ENCODE peak calls at places on chromosomes 13 and 19, in four cellular contexts. Y is A549, C is GM12878, H is HepG2. K is an unnamed sample. For H3K4me1, the result is how much of the 10 kb centered on the place peaks cover.

GRCh38 chr13:26377038-26377437 is 123.1 kb downstream of the CDK8 start:
- DNase-seq in Y (peak), C (no peak), H (peak), K (peak)

GRCh38 chr13:28529836-28530235 is 34.9 kb upstream of the FLT1 start:
- DNase-seq in Y (no peak), C (no peak), H (no peak), K (no peak)

GRCh38 chr19:51644636-51645271 is 1.9 kb downstream of the SIGLEC14 start:
- DNase-seq in Y (no peak), C (no peak), H (no peak), K (no peak)

GRCh38 chr13:83216521-83217245 is 665.6 kb downstream of the SLITRK1 start:
- DNase-seq in Y (no peak), C (no peak), H (no peak), K (no peak)

GRCh38 chr19:23283925-23284324 is 33.7 kb upstream of the ZNF724 start:
- DNase-seq in Y (no peak), C (no peak), H (peak), K (peak)

GRCh38 chr19:45469132-45469834 is 1.5 kb downstream of the FOSB start:
- DNase-seq in Y (peak), C (peak), H (peak), K (peak)

GRCh38 chr13:77061362-77061761 is 34.4 kb upstream of the FBXL3 start:
- DNase-seq in Y (no peak), C (no peak), H (peak), K (no peak)

GRCh38 chr19:53903055-53903680 is 5.9 kb upstream of the CACNG7 start:
- DNase-seq in Y (no peak), C (no peak), H (peak), K (no peak)

GRCh38 chr19:58562126-58563033 is 4.0 kb upstream of the UBE2M start:
- DNase-seq in Y (no peak), C (no peak), H (no peak), K (peak)

GRCh38 chr13:111926501-111927180 is 140.3 kb upstream of the SOX1 start:
- DNase-seq in Y (no peak), C (no peak), H (no peak), K (no peak)

GRCh38 chr13:105634059-105634458 is 901.4 kb downstream of the EFNB2 start:
- DNase-seq in Y (no peak), C (no peak), H (no peak), K (no peak)

GRCh38 chr13:59643239-59643865 is 520.4 kb downstream of the DIAPH3 start:
- DNase-seq in Y (no peak), C (no peak), H (peak), K (peak)

GRCh38 chr19:32910094-32910493 is 40.5 kb upstream of the SLC7A9 start:
- DNase-seq in Y (no peak), C (no peak), H (no peak), K (no peak)

GRCh38 chr19:40341601-40342482 is 6.4 kb downstream of the C19orf47 start:
- DNase-seq in Y (no peak), C (no peak), H (no peak), K (no peak)

GRCh38 chr19:44757057-44757734 is 8.7 kb downstream of the BCL3 start:
- DNase-seq in Y (no peak), C (no peak), H (no peak), K (peak)

GRCh38 chr19:36915992-36916830 is at the start of the genes ZNF568 and ZNF829:
- DNase-seq in Y (peak), C (peak), H (peak), K (peak)

GRCh38 chr19:54307389-54307788 is 5.6 kb downstream of the LILRA5 start:
- DNase-seq in Y (no peak), C (no peak), H (no peak), K (no peak)

DNA sequence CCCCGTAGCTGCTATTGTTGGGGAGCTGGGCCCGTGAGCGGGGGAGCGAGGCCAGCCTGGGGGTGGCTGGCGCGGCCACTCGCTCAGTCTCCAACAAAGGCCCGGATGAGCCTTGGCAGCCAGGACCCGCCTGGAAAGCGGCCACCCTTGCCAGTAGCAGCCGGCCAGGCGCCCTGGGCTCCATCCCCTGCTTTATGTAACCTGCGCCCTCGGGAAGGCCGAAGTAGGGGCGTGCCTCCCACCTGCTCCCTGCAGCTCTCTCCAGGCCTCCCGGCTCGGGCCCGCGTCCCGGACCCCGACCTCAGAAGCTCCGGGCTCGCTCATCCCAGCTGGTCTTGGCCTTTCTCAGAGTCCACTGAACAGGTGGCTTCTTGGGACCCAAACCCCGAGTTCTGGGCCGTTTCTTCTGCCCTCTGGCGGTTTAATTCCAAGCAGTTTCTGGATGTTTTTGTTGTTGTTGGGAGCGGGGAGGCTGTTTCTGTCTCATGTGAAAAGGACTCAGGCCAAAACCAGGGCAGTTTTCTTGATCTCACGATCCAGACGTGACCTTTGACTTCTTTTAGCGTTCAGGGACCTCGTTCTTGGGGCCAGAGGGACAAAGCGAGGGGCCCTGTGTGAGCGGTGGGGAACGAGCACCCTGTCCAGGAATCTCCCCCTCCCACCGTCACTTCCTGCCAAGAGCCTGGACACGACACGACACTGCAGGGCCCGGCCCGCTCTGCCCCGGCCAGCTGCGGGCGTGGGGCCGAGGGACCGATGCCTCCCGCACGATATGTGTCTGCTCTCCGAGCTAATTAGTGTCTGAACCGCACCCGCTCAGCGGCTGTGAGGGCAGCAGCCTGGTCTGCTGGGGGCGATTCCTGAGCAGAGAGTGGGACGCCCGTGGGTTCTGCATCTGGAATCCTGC is 1.3 kb downstream of the CDC34 start:
- DNase-seq in Y (peak), C (no peak), H (peak), K (peak)
- TF ChIP-seq PBX3 in Y (no peak), C (no peak), H (no peak), K (no peak)

DNA sequence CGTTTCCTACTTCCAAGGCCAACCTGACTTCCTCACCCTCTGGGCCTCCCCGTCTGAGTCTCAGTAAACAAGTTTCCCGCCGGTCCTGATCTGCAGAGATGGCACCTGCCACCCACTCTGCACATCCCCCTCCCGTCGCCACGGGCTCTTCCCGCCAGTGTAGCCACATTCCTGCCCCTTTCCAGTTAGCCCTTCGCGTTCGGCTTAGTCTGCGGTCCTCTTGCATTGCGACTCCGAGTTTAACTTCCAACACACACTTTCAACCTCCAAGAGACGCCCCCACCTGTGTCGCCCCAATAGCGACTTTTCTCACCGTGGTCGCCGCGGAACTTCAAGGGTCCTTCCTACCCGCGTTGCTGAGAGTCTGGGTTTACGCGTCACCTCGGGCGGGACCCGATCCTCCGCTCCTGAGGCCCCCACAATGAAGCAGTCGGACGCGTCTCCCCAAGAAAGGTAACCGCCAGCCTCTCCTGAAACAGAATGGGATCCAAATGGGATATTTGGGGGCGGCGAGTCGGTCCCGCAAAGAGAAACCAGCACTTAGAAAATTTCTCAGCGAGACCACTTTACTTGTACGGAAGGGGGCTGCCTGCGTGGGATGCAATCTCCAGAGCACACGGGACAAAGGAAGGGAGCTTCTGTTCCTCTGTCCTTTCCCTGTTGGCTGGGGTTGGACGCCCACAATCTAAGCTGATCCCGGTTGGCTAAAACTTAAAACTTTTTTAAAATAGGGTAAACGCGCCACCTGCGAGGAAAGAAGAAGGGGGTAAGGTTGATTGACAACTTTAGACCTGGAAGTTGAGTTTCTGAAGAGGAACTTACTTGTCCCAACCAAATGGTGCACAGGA is 1.0 kb upstream of the BSG start:
- DNase-seq in Y (no peak), C (peak), H (peak), K (no peak)
- H3K4me1 ChIP-seq in Y (under half), C (under half), H (under half), K (under half)

DNA sequence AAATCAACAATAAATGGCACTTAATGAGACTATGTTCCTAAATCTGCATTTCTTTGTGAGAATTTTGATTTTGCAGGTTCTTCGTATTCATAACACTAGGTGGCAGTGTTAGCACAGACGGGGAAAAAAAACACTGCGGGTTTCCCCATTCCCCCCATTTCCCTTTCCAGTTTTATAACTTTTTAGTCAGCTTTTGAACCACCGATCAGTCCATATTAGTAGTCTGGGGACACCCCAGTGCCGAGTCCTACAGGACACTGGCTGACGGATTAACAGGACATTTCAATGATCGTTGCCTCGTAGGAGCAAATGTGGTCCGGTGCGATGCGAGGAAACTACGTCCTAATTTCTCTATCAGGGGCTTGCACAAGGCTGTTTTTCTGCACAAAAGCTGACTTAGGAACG is 234.3 kb downstream of the LMO7 start:
- DNase-seq in Y (peak), C (no peak), H (no peak), K (peak)
- TF ChIP-seq PBX3 in Y (no peak), C (no peak), H (no peak), K (no peak)

DNA sequence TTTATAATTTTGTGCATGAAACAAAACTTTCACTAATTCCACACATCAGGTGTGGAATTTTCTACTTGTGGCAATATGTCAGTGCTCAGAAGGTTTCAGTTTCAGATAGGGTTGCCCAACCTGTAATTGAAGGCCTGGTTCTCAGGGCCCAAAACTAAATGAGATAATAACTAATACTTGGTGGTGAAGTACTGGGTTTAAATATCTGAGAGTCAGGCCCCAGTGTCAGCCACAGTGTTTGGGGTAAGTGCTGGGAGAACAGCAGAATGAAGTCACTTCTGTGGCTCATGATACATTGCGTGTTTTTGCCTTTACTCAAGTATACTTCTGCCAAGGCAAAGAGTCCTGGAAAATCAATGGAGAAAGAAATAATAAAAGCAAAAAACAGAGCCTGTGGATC is 5.6 kb downstream of the SAFB start:
- DNase-seq in Y (no peak), C (no peak), H (no peak), K (no peak)
- H3K4me1 ChIP-seq in Y (under half), C (under half), H (half or more), K (under half)

GRCh38 chr13:35995136-35995535 is 136.0 kb downstream of the DCLK1 start:
- DNase-seq in Y (no peak), C (no peak), H (no peak), K (no peak)
- TF ChIP-seq PBX3 in Y (no peak), C (no peak), H (no peak), K (no peak)

K was measured in SK-N-SH.